ENCODE peak calls at places on chromosomes 11 and 22, in ten cellular contexts. Y, F, L, K, H, S, U, O, I and E are unnamed samples.
A peak's percentile ranks its signal among the peaks of the same experiment; 100 is the strongest.

GRCh38 chr11:125952973-125953372 is 7.1 kb downstream of the VSIG10L2 start:
- DNase-seq in Y (no peak), F (no peak), L (peak; percentile 92), K (peak; percentile 68), H (no peak), S (peak; percentile 77), U (peak; percentile 33), O (peak; percentile 26), I (no peak), E (no peak)

GRCh38 chr11:64720640-64721358 is 2.2 kb downstream of the NRXN2 start:
- DNase-seq in Y (no peak), F (no peak), L (no peak), K (no peak), H (no peak), S (peak; percentile 24), U (no peak), O (no peak), I (no peak), E (no peak)

GRCh38 chr11:12167098-12167999 is 57.0 kb downstream of the MICAL2 start:
- DNase-seq in Y (no peak), F (peak; percentile 94), L (no peak), K (no peak), H (peak; percentile 78), S (no peak), U (no peak), O (peak; percentile 89), I (no peak), E (no peak)

GRCh38 chr11:113685650-113686349 is 20.3 kb downstream of the TMPRSS5 start:
- DNase-seq in Y (no peak), F (no peak), L (no peak), K (no peak), H (no peak), S (no peak), U (no peak), O (no peak), I (no peak), E (no peak)

GRCh38 chr11:1889941-1890855 is 1.5 kb downstream of the PRR33 start:
- DNase-seq in Y (no peak), F (no peak), L (no peak), K (peak; percentile 9), H (no peak), S (peak; percentile 29), U (no peak), O (no peak), I (no peak), E (no peak)

GRCh38 chr11:112941096-112941495 is 20.1 kb upstream of the NCAM1 start:
- DNase-seq in Y (no peak), F (no peak), L (no peak), K (no peak), H (no peak), S (no peak), U (no peak), O (no peak), I (no peak), E (no peak)

GRCh38 chr11:43315966-43316365 is 4.2 kb downstream of the API5 start:
- DNase-seq in Y (no peak), F (no peak), L (no peak), K (no peak), H (no peak), S (no peak), U (no peak), O (no peak), I (no peak), E (no peak)

GRCh38 chr22:19169002-19169946 is 9.3 kb downstream of the SLC25A1 start:
- DNase-seq in Y (no peak), F (no peak), L (no peak), K (no peak), H (no peak), S (no peak), U (no peak), O (peak; percentile 41), I (no peak), E (no peak)

GRCh38 chr22:31734512-31734911 is 15.4 kb downstream of the PRR14L start:
- DNase-seq in Y (no peak), F (peak; percentile 68), L (no peak), K (no peak), H (no peak), S (no peak), U (no peak), O (peak; percentile 81), I (no peak), E (no peak)

GRCh38 chr22:40898850-40899357 is 37.0 kb upstream of the DNAJB7 start:
- DNase-seq in Y (peak; percentile 71), F (peak; percentile 43), L (no peak), K (no peak), H (no peak), S (no peak), U (no peak), O (peak; percentile 78), I (peak; percentile 62), E (no peak)

GRCh38 chr11:117369521-117369920 is 41.9 kb downstream of the CEP164 start:
- DNase-seq in Y (no peak), F (no peak), L (no peak), K (no peak), H (no peak), S (no peak), U (no peak), O (no peak), I (no peak), E (no peak)

GRCh38 chr11:70627219-70627618 is 228.9 kb downstream of the CTTN start:
- DNase-seq in Y (no peak), F (no peak), L (no peak), K (no peak), H (no peak), S (no peak), U (no peak), O (no peak), I (no peak), E (no peak)

GRCh38 chr11:59189986-59190385 is 18.1 kb downstream of the DTX4 start:
- DNase-seq in Y (no peak), F (no peak), L (no peak), K (no peak), H (no peak), S (no peak), U (no peak), O (no peak), I (no peak), E (no peak)
- H3K4me3 ChIP-seq in Y (no peak overlapping the region), F (no peak overlapping the region), L (no peak overlapping the region), K (no peak overlapping the region), H (no peak overlapping the region), S (no peak overlapping the region), U (no peak overlapping the region), O (no peak overlapping the region), I (no peak overlapping the region), E (no peak overlapping the region)

GRCh38 chr11:121664144-121664543 is 211.4 kb upstream of the SORL1-AS1 start:
- DNase-seq in Y (no peak), F (no peak), L (no peak), K (no peak), H (no peak), S (no peak), U (no peak), O (no peak), I (no peak), E (no peak)

GRCh38 chr11:121670792-121671275 is 218.1 kb upstream of the SORL1-AS1 start:
- DNase-seq in Y (no peak), F (no peak), L (no peak), K (no peak), H (no peak), S (no peak), U (no peak), O (peak; percentile 16), I (no peak), E (no peak)

GRCh38 chr11:121669422-121669821 is 216.7 kb upstream of the SORL1-AS1 start:
- DNase-seq in Y (no peak), F (no peak), L (no peak), K (no peak), H (no peak), S (no peak), U (no peak), O (peak; percentile 44), I (no peak), E (no peak)

GRCh38 chr11:121661796-121662508 is 209.2 kb upstream of the SORL1-AS1 start:
- DNase-seq in Y (no peak), F (peak; percentile 86), L (no peak), K (no peak), H (no peak), S (no peak), U (no peak), O (peak; percentile 89), I (no peak), E (no peak)

DNA sequence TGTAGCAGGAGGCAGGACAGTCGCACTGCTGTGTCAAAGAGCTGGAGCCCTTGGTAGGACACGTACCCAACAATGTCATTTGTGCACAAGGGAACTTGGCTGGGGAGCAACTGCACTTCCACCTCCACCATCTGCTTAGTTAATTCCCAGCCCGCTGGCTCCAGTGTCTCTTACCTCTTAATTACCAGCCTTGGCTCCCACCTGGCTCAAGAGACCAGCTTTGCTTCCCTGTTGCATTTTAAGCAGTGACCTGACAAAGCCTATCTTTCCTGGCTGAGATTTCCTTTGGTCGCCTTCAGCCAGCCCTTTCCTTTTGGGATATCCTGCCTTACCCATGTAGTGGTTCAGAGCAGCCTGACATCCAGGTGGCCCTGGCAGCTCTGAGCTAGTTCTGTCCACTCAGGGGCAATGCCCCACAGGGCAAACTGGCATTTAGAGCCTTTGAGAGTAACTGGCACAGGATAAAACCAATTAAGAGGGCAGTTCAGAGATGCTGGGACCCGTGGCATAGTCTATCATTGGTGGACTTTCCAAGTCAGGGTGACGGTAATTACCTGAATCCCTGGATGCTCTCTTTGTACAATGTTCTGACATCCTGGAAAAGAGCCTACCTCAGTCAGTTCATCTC is 212.6 kb upstream of the SORL1-AS1 start:
- DNase-seq in Y (no peak), F (no peak), L (no peak), K (no peak), H (no peak), S (no peak), U (no peak), O (no peak), I (no peak), E (no peak)
- H3K27ac ChIP-seq in Y (no peak overlapping the region), F (no peak overlapping the region), L (no peak overlapping the region), K (no peak overlapping the region), H (no peak overlapping the region), S (no peak overlapping the region), U (no peak overlapping the region), O (no peak overlapping the region), I (no peak overlapping the region), E (no peak overlapping the region)

GRCh38 chr22:37911697-37912096 is 5.6 kb downstream of the MICALL1 start:
- DNase-seq in Y (peak; percentile 46), F (no peak), L (no peak), K (no peak), H (no peak), S (no peak), U (no peak), O (no peak), I (no peak), E (no peak)
- H3K4me3 ChIP-seq in Y (no peak overlapping the region), F (no peak overlapping the region), L (no peak overlapping the region), K (no peak overlapping the region), H (no peak overlapping the region), S (no peak overlapping the region), U (no peak overlapping the region), O (no peak overlapping the region), I (no peak overlapping the region), E (no peak overlapping the region)

DNA sequence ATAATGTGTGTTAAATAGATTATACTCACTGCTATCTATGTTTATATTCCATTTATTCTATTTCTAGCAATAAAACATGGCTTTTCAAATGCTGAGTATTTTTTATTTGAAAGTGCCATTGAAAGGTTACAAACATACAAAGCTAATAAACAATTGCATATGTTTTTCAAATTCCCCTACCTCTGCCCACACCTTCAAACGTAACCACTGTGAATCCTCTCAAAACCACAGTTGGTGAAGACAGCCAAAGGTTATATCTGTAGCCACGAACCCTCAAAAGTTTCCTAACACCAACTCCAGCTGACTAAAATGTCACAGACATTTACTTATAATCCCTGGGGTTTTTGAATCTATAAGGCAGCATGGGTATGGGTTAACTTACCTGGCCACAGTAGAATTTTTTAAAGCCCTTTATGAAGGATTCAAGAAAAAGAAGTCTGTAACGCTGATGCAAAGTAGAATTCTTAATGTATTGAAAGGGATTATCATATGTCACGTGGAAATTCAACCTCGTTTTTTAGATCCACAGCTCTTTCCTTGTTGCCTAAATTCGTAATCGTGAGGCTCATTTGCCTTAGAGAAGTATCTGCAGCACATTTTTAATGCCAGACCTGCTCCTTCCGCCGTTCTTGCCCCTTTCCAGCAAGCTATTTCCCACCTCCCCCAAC is 122.5 kb upstream of the ZC3H12C start:
- DNase-seq in Y (no peak), F (no peak), L (no peak), K (no peak), H (no peak), S (no peak), U (no peak), O (no peak), I (no peak), E (no peak)
- H3K27ac ChIP-seq in Y (no peak overlapping the region), F (no peak overlapping the region), L (no peak overlapping the region), K (no peak overlapping the region), H (no peak overlapping the region), S (no peak overlapping the region), U (no peak overlapping the region), O (no peak overlapping the region), I (peak overlapping the region; percentile 94), E (no peak overlapping the region)